ENCODE peak calls at places on chromosomes 5 and 9, in four cellular contexts. H is WTC11, Y is HEK293T, C is K562. R is an unnamed sample.

GRCh38 chr5:438481-438981 is 4.4 kb upstream of the EXOC3 start:
- DNase-seq in H (peak; percentile 18), Y (no peak), C (no peak), R (no peak)

GRCh38 chr5:36298546-36298945 is 3.2 kb downstream of the RANBP3L start:
- DNase-seq in H (no peak), Y (no peak), C (no peak), R (no peak)

GRCh38 chr5:175840050-175840841 is 31.1 kb upstream of the CPLX2 start:
- DNase-seq in H (no peak), Y (peak; percentile 38), C (peak; percentile 30), R (peak; percentile 39)

GRCh38 chr9:21395778-21396717 is 10.8 kb upstream of the IFNA2 start:
- DNase-seq in H (peak; percentile 84), Y (peak; percentile 73), C (no peak), R (peak; percentile 10)

GRCh38 chr5:37570597-37570996 is 191.5 kb downstream of the WDR70 start:
- DNase-seq in H (no peak), Y (no peak), C (no peak), R (no peak)

GRCh38 chr5:54558362-54558761 is 40.8 kb downstream of the SNX18 start:
- DNase-seq in H (no peak), Y (no peak), C (no peak), R (no peak)

GRCh38 chr5:17132444-17133083 is 84.9 kb upstream of the BASP1 start:
- DNase-seq in H (no peak), Y (peak; percentile 43), C (peak; percentile 27), R (no peak)

GRCh38 chr5:148839960-148840359 is 13.5 kb downstream of the ADRB2 start:
- DNase-seq in H (no peak), Y (no peak), C (no peak), R (no peak)

GRCh38 chr5:138663009-138663408 is 87.8 kb upstream of the HSPA9 start:
- DNase-seq in H (no peak), Y (no peak), C (no peak), R (no peak)

GRCh38 chr5:78823196-78823595 is 161.9 kb downstream of the ARSB start:
- DNase-seq in H (no peak), Y (no peak), C (no peak), R (no peak)

GRCh38 chr5:133226186-133226585 is 174.4 kb downstream of the HSPA4 start:
- DNase-seq in H (no peak), Y (no peak), C (no peak), R (no peak)

GRCh38 chr5:138032028-138032571 is 779 bp downstream of the FAM13B start:
- DNase-seq in H (peak; percentile 67), Y (peak; percentile 9), C (peak; percentile 67), R (no peak)

GRCh38 chr9:83956288-83957028 is 23.6 kb downstream of the HNRNPK start:
- DNase-seq in H (peak; percentile 66), Y (peak; percentile 79), C (peak; percentile 83), R (peak; percentile 85)

DNA sequence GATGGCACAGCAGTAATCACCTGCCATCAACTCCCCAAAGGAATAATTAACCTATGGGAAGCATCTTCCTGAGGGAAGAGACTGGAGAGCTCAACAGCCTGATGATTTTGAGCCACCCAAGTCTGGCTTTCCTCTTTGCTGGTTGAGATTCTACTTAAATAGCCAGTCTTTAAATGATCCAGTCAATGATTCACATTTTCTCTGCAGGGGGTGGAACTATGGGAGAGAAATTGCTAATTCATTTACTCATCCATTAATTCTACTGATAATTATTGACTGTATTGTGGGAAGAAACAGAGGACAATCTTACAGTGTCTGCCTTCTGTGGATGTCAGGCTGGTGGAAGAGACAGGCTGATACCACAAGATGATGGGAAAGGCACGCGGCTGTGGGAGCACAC is 355.0 kb upstream of the PANK3 start:
- DNase-seq in H (no peak), Y (no peak), C (no peak), R (no peak)
- TF ChIP-seq ELF4 in H (no peak), Y (no peak), C (no peak), R (no peak)

DNA sequence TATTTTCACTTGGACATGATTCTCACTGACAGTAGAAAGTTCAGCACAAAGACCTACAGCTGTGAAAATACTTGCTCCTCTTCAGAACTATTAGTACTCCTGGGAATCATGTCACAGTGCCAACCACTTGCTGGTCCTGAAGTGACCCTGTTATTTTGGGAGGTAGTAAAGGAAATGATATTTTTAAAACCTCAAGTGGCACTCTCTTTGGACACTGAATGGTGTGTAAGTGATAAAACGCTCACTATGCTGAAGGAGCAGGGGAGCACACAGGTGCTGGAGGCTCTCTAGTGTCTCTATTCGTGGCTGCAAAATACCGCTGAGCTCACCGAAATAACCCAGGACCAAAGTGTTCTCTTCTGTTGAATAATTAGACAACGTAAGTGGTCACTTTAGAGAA is 76.9 kb upstream of the SPATA31D4 start:
- DNase-seq in H (no peak), Y (no peak), C (no peak), R (no peak)
- TF ChIP-seq ELF4 in H (no peak), Y (no peak), C (no peak), R (no peak)

DNA sequence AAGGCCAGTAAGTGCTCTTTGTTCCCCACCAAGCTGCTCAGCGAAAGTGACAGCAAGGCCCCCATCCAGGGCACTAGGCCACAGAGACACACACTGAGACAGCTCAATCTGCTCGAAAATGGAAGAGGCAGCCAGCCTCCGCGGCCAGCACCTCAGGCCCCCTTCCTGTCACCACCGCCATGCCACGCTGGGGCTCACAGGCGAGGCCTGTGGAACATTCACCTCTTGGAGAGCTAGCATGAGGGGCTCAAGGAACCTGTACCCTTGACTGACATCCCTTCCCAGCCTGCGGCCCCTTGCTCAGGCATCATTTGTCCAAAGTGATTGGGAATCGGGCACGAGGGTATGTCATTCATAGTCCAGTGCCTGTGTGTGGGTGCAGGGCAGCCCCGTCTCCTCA is 71.3 kb downstream of the PAX5 start:
- DNase-seq in H (no peak), Y (no peak), C (no peak), R (no peak)
- TF ChIP-seq ELF4 in H (no peak), Y (no peak), C (no peak), R (no peak)

DNA sequence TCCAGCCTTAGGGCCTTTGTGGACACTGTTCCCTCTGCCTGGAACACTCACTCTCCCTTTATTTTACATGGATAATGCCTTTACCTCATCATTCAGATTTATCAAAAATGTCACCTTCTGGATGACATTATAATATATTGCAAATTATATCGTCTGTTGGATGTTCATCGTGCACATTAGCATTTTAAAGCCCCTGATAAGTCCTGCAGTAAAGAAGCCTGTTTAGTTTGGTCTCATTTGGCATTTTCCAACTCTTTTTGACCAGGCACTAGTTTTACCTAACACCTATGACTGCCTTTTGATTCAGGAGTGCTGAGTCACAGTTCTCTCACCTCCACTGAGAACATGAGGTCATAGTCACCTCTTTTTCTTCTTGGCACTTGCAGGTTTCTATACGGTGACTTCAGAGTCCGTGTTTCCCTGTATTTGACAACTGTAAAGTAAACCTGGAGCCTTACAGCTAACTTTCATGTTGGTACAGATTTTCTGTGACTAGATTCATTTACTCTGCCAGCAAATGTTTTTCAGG is 57.7 kb upstream of the STC2 start:
- DNase-seq in H (no peak), Y (no peak), C (no peak), R (no peak)
- TF ChIP-seq ELF4 in H (no peak), Y (no peak), C (no peak), R (no peak)

DNA sequence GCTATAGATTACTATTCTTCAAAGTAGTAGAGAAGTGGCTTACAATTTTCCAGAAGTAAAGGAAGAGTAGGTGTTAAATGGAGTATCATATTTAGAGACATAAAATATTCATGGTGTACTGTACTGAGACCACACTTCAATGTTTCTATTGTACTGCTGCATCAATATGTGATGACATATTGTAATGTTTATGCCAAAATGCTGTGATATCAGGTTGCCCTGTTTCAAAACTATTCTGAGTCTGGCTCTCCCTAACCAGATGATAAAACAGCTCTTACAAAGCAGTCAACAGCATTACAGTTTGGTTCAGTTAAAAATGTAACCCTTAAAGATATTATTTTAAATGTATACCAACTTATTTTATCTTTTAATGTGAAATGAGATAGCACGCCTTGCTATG is 30.8 kb upstream of the ACOT12 start:
- DNase-seq in H (no peak), Y (no peak), C (no peak), R (no peak)
- TF ChIP-seq ELF4 in H (no peak), Y (no peak), C (no peak), R (no peak)

GRCh38 chr5:142852799-142853198 is 82.6 kb downstream of the ARHGAP26 start:
- DNase-seq in H (no peak), Y (no peak), C (peak; percentile 73), R (no peak)

GRCh38 chr5:142852361-142852760 is 82.2 kb downstream of the ARHGAP26 start:
- DNase-seq in H (no peak), Y (no peak), C (no peak), R (no peak)

GRCh38 chr5:142856269-142856668 is 86.1 kb downstream of the ARHGAP26 start:
- DNase-seq in H (no peak), Y (no peak), C (no peak), R (no peak)

GRCh38 chr5:142851731-142852130 is 81.6 kb downstream of the ARHGAP26 start:
- DNase-seq in H (no peak), Y (no peak), C (peak; percentile 33), R (no peak)

GRCh38 chr5:142853682-142854081 is 83.5 kb downstream of the ARHGAP26 start:
- DNase-seq in H (no peak), Y (no peak), C (no peak), R (no peak)
- TF ChIP-seq ELF4 in H (no peak), Y (no peak), C (no peak), R (no peak)

GRCh38 chr5:67380431-67380830 is 183.8 kb upstream of the CD180 start:
- DNase-seq in H (no peak), Y (no peak), C (no peak), R (no peak)
- TF ChIP-seq ELF4 in H (no peak), Y (no peak), C (no peak), R (no peak)

DNA sequence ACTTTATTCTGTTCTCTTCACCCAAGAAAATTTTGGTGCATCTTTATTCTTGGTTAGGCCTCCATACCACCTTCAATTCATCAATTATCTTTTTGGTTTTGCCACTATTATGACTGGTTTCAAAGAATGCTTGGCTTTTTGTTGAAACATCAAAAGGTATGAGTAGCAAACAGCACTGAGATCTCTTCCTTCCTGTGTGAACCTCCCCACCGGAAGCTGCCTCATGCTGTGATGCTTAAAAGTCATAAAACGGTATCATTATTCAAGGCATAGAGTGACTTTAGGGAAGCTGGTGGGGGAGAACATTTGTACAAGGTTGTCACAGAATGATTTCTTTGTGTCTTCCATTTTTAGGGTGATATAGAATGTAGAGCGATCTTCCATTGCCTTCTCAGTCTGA is 70.6 kb downstream of the IQGAP2 start:
- DNase-seq in H (no peak), Y (no peak), C (peak; percentile 12), R (no peak)
- TF ChIP-seq ELF4 in H (no peak), Y (no peak), C (no peak), R (no peak)

GRCh38 chr9:92749071-92749933 is 15.3 kb downstream of the BICD2 start:
- DNase-seq in H (no peak), Y (no peak), C (no peak), R (no peak)

GRCh38 chr9:92745881-92746280 is 18.8 kb downstream of the BICD2 start:
- DNase-seq in H (no peak), Y (no peak), C (no peak), R (no peak)

GRCh38 chr9:92746567-92747458 is 17.8 kb downstream of the BICD2 start:
- DNase-seq in H (no peak), Y (no peak), C (peak; percentile 20), R (peak; percentile 56)

GRCh38 chr9:92748233-92748497 is 16.5 kb downstream of the BICD2 start:
- DNase-seq in H (no peak), Y (no peak), C (no peak), R (no peak)

GRCh38 chr9:92747459-92748232 is 17.0 kb downstream of the BICD2 start:
- DNase-seq in H (no peak), Y (no peak), C (peak; percentile 31), R (no peak)
- TF ChIP-seq ELF4 in H (no peak), Y (no peak), C (no peak), R (no peak)